ENCODE peak calls at places on chromosomes 2 and 18, in eight cellular contexts. X is pancreas; S is activated T-helper 1 cell treated with anti-CD3 and anti-CD28 coated beads, Interleukin-2, amount 50 U/mL, for 16 hours; F is stimulated activated CD4-positive, alpha-beta T cell treated with anti-CD3 and anti-CD28 coated beads, Interleukin-1b, Interleukin-23, amount 100 ng/mL, for 48 hours; E is iris pigment epithelial cell; L is activated CD8-positive, alpha-beta T cell treated with anti-CD3 and anti-CD28 coated beads for 36 hours; Y is H1; A is hypothalamus. R is an unnamed sample.

GRCh38 chr2:9519250-9519649 is 36.4 kb downstream of the ADAM17 start:
- DNase-seq in F (no peak), E (peak), A (no peak), X (no peak), L (no peak), S (no peak), Y (no peak), R (no peak)

GRCh38 chr18:68017385-68017784 is 500.9 kb upstream of the DSEL start:
- DNase-seq in E (no peak), F (no peak), A (no peak), Y (no peak), L (no peak), X (no peak), S (no peak), R (no peak)

GRCh38 chr2:88854528-88854927 is 163.1 kb downstream of the RPIA start:
- DNase-seq in Y (no peak), S (no peak), A (no peak), F (no peak), L (no peak), E (no peak), X (no peak), R (no peak)

GRCh38 chr2:219454217-219454616 is 19.6 kb downstream of the SPEG start:
- DNase-seq in L (no peak), A (no peak), X (no peak), S (no peak), E (no peak), Y (no peak), F (no peak), R (no peak)

GRCh38 chr2:88874063-88874657 is 182.7 kb downstream of the RPIA start:
- DNase-seq in S (no peak), E (peak), L (peak), A (no peak), Y (no peak), F (peak), X (peak), R (peak)

GRCh38 chr2:202718614-202719013 is 83.8 kb downstream of the FAM117B start:
- DNase-seq in A (no peak), F (no peak), E (peak), S (no peak), X (no peak), L (no peak), Y (no peak), R (peak)

GRCh38 chr2:204503869-204504268 is 41.4 kb upstream of the PARD3B start:
- DNase-seq in E (peak), Y (no peak), L (no peak), A (no peak), X (no peak), S (no peak), F (no peak), R (peak)

GRCh38 chr2:134217924-134218323 is 35.9 kb upstream of the MGAT5 start:
- DNase-seq in E (peak), S (no peak), X (no peak), A (no peak), Y (no peak), F (peak), L (peak), R (no peak)

GRCh38 chr2:26346454-26347053 is at the start of gene ADGRF3:
- DNase-seq in L (peak), F (peak), A (peak), Y (no peak), S (peak), X (peak), E (peak), R (peak)

GRCh38 chr2:216031960-216032689 is 18.8 kb upstream of the MREG start:
- DNase-seq in E (peak), S (no peak), Y (no peak), L (no peak), F (no peak), A (no peak), X (no peak), R (peak)

GRCh38 chr2:127012868-127013267 is 94.1 kb downstream of the BIN1 start:
- DNase-seq in Y (no peak), L (no peak), S (no peak), A (no peak), X (no peak), E (peak), F (no peak), R (peak)

GRCh38 chr2:15606481-15607441 is 15.1 kb downstream of the DDX1 start:
- DNase-seq in E (no peak), S (no peak), A (no peak), F (no peak), L (no peak), X (no peak), Y (no peak), R (no peak)

GRCh38 chr2:187552959-187553681 is 1.1 kb downstream of the TFPI start:
- DNase-seq in E (peak), F (no peak), S (no peak), A (no peak), X (no peak), L (no peak), Y (no peak), R (peak)

GRCh38 chr2:231483398-231484329 is 19.4 kb upstream of the NCL start:
- DNase-seq in F (peak), S (no peak), E (no peak), L (peak), Y (no peak), X (no peak), A (no peak), R (peak)

GRCh38 chr2:224966663-224967062 is 75.6 kb downstream of the DOCK10 start:
- DNase-seq in L (no peak), S (no peak), F (no peak), A (no peak), E (no peak), X (no peak), Y (no peak), R (no peak)

GRCh38 chr2:241273552-241273988 is 41.9 kb downstream of the HDLBP start:
- DNase-seq in Y (no peak), X (no peak), F (no peak), A (no peak), L (peak), E (no peak), S (no peak), R (no peak)

GRCh38 chr18:59008302-59008974 is 131.2 kb upstream of the SEC11C start:
- DNase-seq in Y (peak), L (no peak), X (no peak), E (peak), F (no peak), S (no peak), A (no peak), R (peak)

GRCh38 chr18:7198326-7198725 is 32.6 kb upstream of the LRRC30 start:
- DNase-seq in X (no peak), F (no peak), S (no peak), L (no peak), Y (no peak), A (no peak), E (no peak), R (no peak)

GRCh38 chr2:48450936-48451602 is 78.9 kb upstream of the STON1 start:
- DNase-seq in X (no peak), E (no peak), L (no peak), Y (no peak), F (no peak), A (no peak), S (no peak), R (no peak)

GRCh38 chr2:3490191-3491158 is 28.9 kb downstream of the ADI1 start:
- DNase-seq in F (no peak), X (no peak), L (no peak), A (no peak), S (no peak), E (no peak), Y (no peak), R (no peak)

GRCh38 chr2:219024059-219024458 is 17.3 kb downstream of the CFAP65 start:
- DNase-seq in Y (no peak), X (no peak), E (no peak), L (no peak), A (no peak), F (no peak), S (no peak), R (no peak)

GRCh38 chr18:10936211-10937053 is 212.9 kb downstream of the PIEZO2 start:
- DNase-seq in S (no peak), E (peak), X (no peak), F (no peak), Y (no peak), A (no peak), L (no peak), R (peak)

GRCh38 chr2:218607436-218608115 is at the start of gene PLCD4:
- DNase-seq in E (peak), F (no peak), X (no peak), L (no peak), Y (no peak), S (no peak), A (no peak), R (peak)

GRCh38 chr2:71846669-71847291 is 300.9 kb downstream of the CYP26B1 start:
- DNase-seq in A (no peak), X (no peak), F (no peak), L (no peak), S (no peak), Y (no peak), E (peak), R (peak)

GRCh38 chr2:104836253-104836652 is 17.7 kb upstream of the POU3F3 start:
- DNase-seq in Y (no peak), E (no peak), S (no peak), F (no peak), X (no peak), L (no peak), A (no peak), R (no peak)

GRCh38 chr2:15400240-15400826 is 160.8 kb downstream of the NBAS start:
- DNase-seq in L (no peak), F (no peak), X (no peak), A (no peak), Y (no peak), S (no peak), E (no peak), R (no peak)

GRCh38 chr2:65077898-65078297 is 21.7 kb downstream of the CEP68 start:
- DNase-seq in X (no peak), L (no peak), S (no peak), Y (no peak), E (no peak), F (no peak), A (no peak), R (no peak)

GRCh38 chr2:109340381-109340780 is 211.4 kb downstream of the SH3RF3 start:
- DNase-seq in E (no peak), F (no peak), A (no peak), L (no peak), X (no peak), S (no peak), Y (no peak), R (no peak)

GRCh38 chr18:8662574-8663255 is 42.6 kb upstream of the MTCL1 start:
- DNase-seq in F (no peak), X (no peak), S (no peak), E (no peak), Y (no peak), L (no peak), A (no peak), R (no peak)

GRCh38 chr2:202007015-202008011 is 26.3 kb upstream of the FZD7 start:
- DNase-seq in S (no peak), E (no peak), L (no peak), A (no peak), F (no peak), X (no peak), Y (no peak), R (peak)

GRCh38 chr2:97868986-97869721 is 126.6 kb downstream of the TMEM131 start:
- DNase-seq in A (no peak), X (no peak), F (no peak), S (no peak), Y (no peak), L (no peak), E (peak), R (peak)

R was measured in fibroblast of the aortic adventitia.